ENCODE peak calls at places on chromosomes 12 and 14, in four cellular contexts. H is H1, I is sigmoid colon, D is testis. X is an unnamed sample. For H3K4me1, the result is how much of the 10 kb centered on the place peaks cover.

GRCh38 chr12:120227233-120228040 is 26.5 kb upstream of the RPLP0 start:
- DNase-seq in H (no peak), I (no peak), D (no peak), X (peak)

GRCh38 chr12:103198499-103198898 is 241.0 kb downstream of the ASCL1 start:
- DNase-seq in H (no peak), D (no peak), I (no peak), X (no peak)

GRCh38 chr12:108783446-108783845 is 52.1 kb upstream of the CORO1C start:
- DNase-seq in D (no peak), H (no peak), I (no peak), X (no peak)

GRCh38 chr12:111436811-111437210 is 31.1 kb downstream of the SH2B3 start:
- DNase-seq in I (no peak), H (no peak), D (no peak), X (no peak)

GRCh38 chr12:72207756-72208155 is 64.4 kb upstream of the TRHDE start:
- DNase-seq in I (no peak), H (no peak), D (no peak), X (no peak)

GRCh38 chr12:6062427-6063378 is 61.8 kb downstream of the VWF start:
- DNase-seq in I (peak), H (peak), D (peak), X (no peak)

GRCh38 chr12:64611430-64612286 is 1.4 kb downstream of the RASSF3 start:
- DNase-seq in H (no peak), D (peak), I (peak), X (peak)

GRCh38 chr14:98269533-98269932 is 1002.5 kb downstream of the BCL11B start:
- DNase-seq in H (no peak), I (no peak), D (no peak), X (no peak)

GRCh38 chr12:49974231-49974675 is 1.5 kb downstream of the AQP6 start:
- DNase-seq in H (peak), D (peak), I (peak), X (peak)

GRCh38 chr14:20873370-20874177 is 17.6 kb upstream of the RNASE3 start:
- DNase-seq in I (peak), D (peak), H (peak), X (peak)

GRCh38 chr12:105451211-105451610 is 120.7 kb downstream of the C12orf75 start:
- DNase-seq in H (no peak), D (no peak), I (no peak), X (no peak)

GRCh38 chr12:110505332-110505731 is 3.2 kb downstream of the RAD9B start:
- DNase-seq in I (no peak), H (no peak), D (no peak), X (no peak)

GRCh38 chr12:6124411-6125151 is at the start of gene VWF:
- DNase-seq in H (no peak), D (no peak), I (no peak), X (no peak)

GRCh38 chr12:38544357-38545066 is 227.9 kb downstream of the ALG10B start:
- DNase-seq in D (peak), I (no peak), H (peak), X (no peak)

GRCh38 chr12:104740668-104741067 is 217.4 kb downstream of the SLC41A2 start:
- DNase-seq in D (peak), I (no peak), H (no peak), X (no peak)

GRCh38 chr12:93763746-93764147 is 86.6 kb downstream of the CRADD start:
- DNase-seq in D (no peak), H (no peak), I (no peak), X (no peak)

GRCh38 chr12:101280006-101280505 is at the start of gene UTP20:
- DNase-seq in H (peak), I (peak), D (peak), X (peak)

GRCh38 chr14:69945905-69946304 is 66.7 kb downstream of the SMOC1 start:
- DNase-seq in I (no peak), D (no peak), H (no peak), X (no peak)

GRCh38 chr12:127270193-127270592 is 996.8 kb upstream of the TMEM132C start:
- DNase-seq in H (no peak), D (no peak), I (no peak), X (no peak)

GRCh38 chr14:27012641-27013040 is 414.8 kb upstream of the NOVA1 start:
- DNase-seq in I (no peak), D (no peak), H (no peak), X (no peak)

GRCh38 chr12:112777387-112778025 is 14.0 kb upstream of the RPH3A start:
- DNase-seq in H (no peak), I (no peak), D (no peak), X (no peak)

GRCh38 chr12:49622501-49623141 is 740 bp upstream of the PRPF40B start:
- DNase-seq in D (peak), H (peak), I (no peak), X (no peak)

GRCh38 chr12:76445469-76445868 is 97.3 kb upstream of the BBS10 start:
- DNase-seq in H (no peak), D (no peak), I (no peak), X (no peak)

GRCh38 chr14:57837267-57837666 is 28.6 kb downstream of the SLC35F4 start:
- DNase-seq in I (no peak), D (no peak), H (no peak), X (no peak)

GRCh38 chr14:95535226-95536021 is 574 bp downstream of the GLRX5 start:
- DNase-seq in D (peak), I (no peak), H (no peak), X (peak)

GRCh38 chr12:49892084-49892731 is 11.5 kb downstream of the FAIM2 start:
- DNase-seq in D (no peak), H (no peak), I (peak), X (no peak)

GRCh38 chr14:100827751-100828447 is 2.0 kb downstream of the MEG3 start:
- DNase-seq in D (peak), H (no peak), I (no peak), X (no peak)

GRCh38 chr14:49975286-49975685 is 82.4 kb downstream of the ARF6 start:
- DNase-seq in D (peak), I (no peak), H (no peak), X (no peak)

GRCh38 chr12:108187831-108188230 is 58.7 kb downstream of the WSCD2 start:
- DNase-seq in I (no peak), D (no peak), H (no peak), X (no peak)

GRCh38 chr14:52789118-52789517 is 2.3 kb downstream of the GNPNAT1 start:
- DNase-seq in D (no peak), H (no peak), I (no peak), X (no peak)

GRCh38 chr12:89439946-89440345 is 84.7 kb downstream of the GALNT4 start:
- DNase-seq in D (no peak), H (no peak), I (no peak), X (no peak)

GRCh38 chr14:89858084-89858483 is 96.4 kb downstream of the EFCAB11 start:
- DNase-seq in I (no peak), D (no peak), H (peak), X (no peak)

DNA sequence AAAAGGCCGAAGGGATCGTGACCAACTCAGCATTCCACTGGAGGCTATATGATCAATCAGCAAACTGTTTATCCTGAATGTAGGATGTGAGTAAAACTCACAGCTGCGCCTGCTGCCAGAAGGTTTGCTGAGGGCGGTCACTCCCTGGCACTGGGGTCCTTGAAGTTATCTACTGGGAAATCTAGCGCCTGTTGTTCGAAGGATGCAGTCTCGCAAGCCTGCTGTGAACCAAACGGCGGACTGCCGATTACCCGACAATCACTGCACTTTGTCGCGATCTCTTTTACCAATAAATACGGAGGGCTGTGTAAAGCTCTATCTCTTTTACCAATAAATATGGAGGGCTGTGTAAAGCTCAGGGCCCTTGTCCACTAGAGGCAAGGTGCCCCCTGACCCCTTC is 12.9 kb downstream of the DDX51 start:
- DNase-seq in I (peak), D (peak), H (no peak), X (no peak)
- TF ChIP-seq POLR2A in I (no peak), D (no peak), H (no peak), X (no peak)

GRCh38 chr14:64501326-64502171 is 2.1 kb downstream of the ZBTB25 start:
- DNase-seq in D (peak), I (peak), H (no peak), X (peak)
- H3K4me3 ChIP-seq in D (no peak), I (peak), H (no peak), X (peak)

DNA sequence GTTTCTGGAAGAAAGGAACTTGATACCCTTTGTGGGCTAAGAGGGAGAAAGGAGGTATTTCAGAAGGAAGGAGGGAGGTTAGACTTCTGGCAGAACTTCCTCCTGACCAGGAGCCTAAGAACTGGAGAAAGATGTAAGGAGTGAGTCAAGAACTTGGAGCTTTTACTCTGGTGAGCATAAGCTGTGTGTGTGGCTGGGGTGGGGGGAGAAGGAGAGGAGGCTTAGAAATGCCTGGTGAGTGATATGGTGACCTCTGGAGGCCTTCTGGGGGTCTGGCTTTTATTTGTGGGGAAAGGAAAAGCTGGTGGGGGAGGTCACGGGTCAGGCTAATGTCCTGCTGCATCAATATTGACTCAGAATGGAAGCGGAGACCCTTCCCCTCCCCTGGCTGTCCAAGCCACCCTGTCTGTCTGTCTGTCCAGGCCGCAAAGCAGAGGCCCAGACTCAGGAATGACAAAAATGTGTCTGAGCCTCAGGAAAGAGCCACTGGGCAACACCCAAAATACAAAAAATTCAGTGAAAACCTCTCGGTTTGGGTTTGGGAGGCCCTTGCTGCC is 4.8 kb downstream of the LRP1 start:
- DNase-seq in D (no peak), I (no peak), H (no peak), X (no peak)
- H3K4me1 ChIP-seq in D (half or more), I (half or more), H (half or more), X (under half)

DNA sequence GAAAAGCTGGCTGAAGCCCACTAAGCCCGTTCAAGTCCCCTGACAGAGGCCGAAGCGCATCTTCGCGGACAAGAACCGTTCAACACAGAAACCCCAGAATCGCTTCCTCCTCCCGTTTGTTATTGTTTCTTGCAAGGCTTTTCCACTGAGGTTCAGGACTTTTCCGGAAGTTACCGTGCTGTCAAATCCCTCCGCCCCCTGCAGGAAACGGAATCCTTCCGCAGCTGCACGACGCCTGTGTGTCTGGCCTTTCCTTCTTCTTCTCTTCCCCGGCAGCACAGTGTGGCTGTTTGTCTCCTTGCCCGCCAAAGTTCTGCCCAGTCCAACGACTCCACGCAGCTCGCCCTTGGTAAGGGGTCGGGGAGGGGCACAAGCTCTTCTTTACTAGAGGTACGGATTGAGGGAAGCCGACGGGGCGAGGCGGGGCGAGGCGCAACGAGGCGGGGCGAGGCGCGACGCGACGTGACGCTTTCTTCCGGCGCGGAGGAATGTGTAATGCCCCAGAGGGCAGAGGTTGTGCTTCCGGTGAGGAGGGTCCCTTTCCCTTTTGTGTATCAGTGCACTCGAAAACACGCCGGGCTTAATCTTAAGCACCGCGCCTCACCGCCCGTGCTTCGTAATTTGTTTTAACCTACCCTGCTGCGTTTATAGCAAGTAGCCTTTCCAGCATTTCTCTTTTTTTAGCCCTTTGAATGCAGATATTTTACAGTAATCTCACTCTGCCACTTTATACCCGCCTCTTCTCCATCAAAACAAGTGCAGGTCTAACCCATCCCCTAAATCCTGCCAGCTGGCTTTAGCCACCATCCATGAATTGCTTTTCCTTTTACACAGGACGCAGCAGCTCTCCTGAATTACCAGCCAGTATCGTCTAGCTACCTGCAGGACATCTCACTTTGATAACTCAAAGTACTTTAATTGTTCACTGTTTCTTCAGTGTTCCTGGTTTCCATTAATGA is at the start of gene KDM5A:
- DNase-seq in I (peak), H (peak), D (peak), X (peak)
- TF ChIP-seq POLR2A in I (no peak), H (peak), D (no peak), X (peak)

DNA sequence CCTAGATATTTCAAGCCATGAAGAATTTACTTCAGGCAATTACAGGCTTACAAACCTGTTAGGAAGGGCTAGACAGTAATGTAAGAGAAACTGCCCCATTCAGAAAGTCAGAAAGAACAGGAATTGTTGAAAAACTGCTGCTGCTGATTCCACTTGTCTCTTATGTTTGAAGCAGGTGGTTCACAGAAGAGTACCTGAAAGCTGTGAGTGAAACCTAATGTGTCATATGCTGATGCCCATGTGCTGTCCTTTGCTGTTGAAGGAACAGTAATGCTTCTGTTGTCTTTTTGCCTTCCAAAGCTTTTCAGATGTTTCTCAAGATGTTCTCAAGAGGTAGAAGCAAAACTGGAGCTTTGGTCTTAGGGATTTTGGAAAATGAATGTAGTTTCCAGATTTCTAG is 39.0 kb downstream of the MNAT1 start:
- DNase-seq in D (no peak), H (no peak), I (no peak), X (no peak)
- H3K4me3 ChIP-seq in D (no peak), H (no peak), I (no peak), X (no peak)